ENCODE peak calls at places on chromosomes 13 and 19, in eight cellular contexts. R, N, F, C, Q, D, X and Y are unnamed samples.

GRCh38 chr13:28022848-28023518 is 34.5 kb upstream of the URAD start:
- DNase-seq in D (no peak), F (no peak), N (no peak), X (no peak), Q (no peak), R (no peak), C (no peak), Y (no peak)

GRCh38 chr13:41311607-41312500 is 787 bp downstream of the NAA16 start:
- DNase-seq in C (peak), D (no peak), Q (no peak), X (peak), N (peak), R (peak), F (peak), Y (no peak)

GRCh38 chr19:51784922-51785690 is 9.9 kb upstream of the FPR3 start:
- DNase-seq in N (no peak), F (peak), R (peak), D (peak), X (no peak), Q (no peak), C (peak), Y (no peak)

GRCh38 chr13:98839826-98840769 is 87.6 kb upstream of the SLC15A1 start:
- DNase-seq in X (peak), N (peak), C (no peak), D (no peak), F (peak), R (peak), Q (no peak), Y (no peak)

GRCh38 chr13:100646030-100646673 is 28.4 kb downstream of the TMTC4 start:
- DNase-seq in Q (peak), C (no peak), D (no peak), N (peak), R (no peak), F (no peak), X (no peak), Y (no peak)

GRCh38 chr19:31223805-31224534 is 125.3 kb downstream of the TSHZ3 start:
- DNase-seq in D (no peak), C (no peak), F (no peak), Q (peak), N (no peak), R (no peak), X (no peak), Y (no peak)

GRCh38 chr13:98176777-98177608 is at the start of gene RNF113B:
- DNase-seq in N (no peak), D (no peak), Q (no peak), X (no peak), C (no peak), R (no peak), F (no peak), Y (no peak)

GRCh38 chr19:56066152-56067023 is 54.7 kb downstream of the ZNF787 start:
- DNase-seq in F (peak), X (peak), N (peak), Q (no peak), R (peak), C (no peak), D (peak), Y (no peak)

GRCh38 chr13:77919351-77920294 is 992 bp upstream of the EDNRB start:
- DNase-seq in R (no peak), C (no peak), X (no peak), F (peak), D (no peak), Q (no peak), N (peak), Y (no peak)

GRCh38 chr13:28582225-28582891 is 76.6 kb upstream of the POMP start:
- DNase-seq in Q (no peak), R (no peak), D (no peak), F (no peak), N (no peak), X (peak), C (no peak), Y (no peak)

GRCh38 chr19:48338802-48339660 is 13.7 kb downstream of the EMP3 start:
- DNase-seq in N (no peak), X (no peak), R (no peak), Q (no peak), C (no peak), D (no peak), F (no peak), Y (no peak)